ENCODE peak calls at places on chromosomes 5 and 9, in five cellular contexts. V, Q, J, S and B are unnamed samples.

GRCh38 chr5:154756871-154757646 is 1.9 kb downstream of the LARP1 start:
- DNase-seq in V (no peak), Q (peak; percentile 52), J (peak; percentile 88), S (peak; percentile 66), B (peak; percentile 56)

GRCh38 chr5:94017579-94017978 is 276.2 kb upstream of the POU5F2 start:
- DNase-seq in V (no peak), Q (no peak), J (no peak), S (no peak), B (no peak)

GRCh38 chr5:14829396-14829795 is 42.2 kb downstream of the ANKH start:
- DNase-seq in V (no peak), Q (no peak), J (no peak), S (no peak), B (no peak)

GRCh38 chr5:157799578-157799977 is 56.1 kb downstream of the LSM11 start:
- DNase-seq in V (no peak), Q (no peak), J (no peak), S (no peak), B (no peak)

GRCh38 chr9:23979491-23979890 is 153.5 kb upstream of the ELAVL2 start:
- DNase-seq in V (no peak), Q (no peak), J (no peak), S (no peak), B (no peak)

GRCh38 chr5:180670586-180671359 is 21.4 kb upstream of the FLT4 start:
- DNase-seq in V (no peak), Q (peak; percentile 36), J (no peak), S (no peak), B (peak; percentile 31)

GRCh38 chr9:104903609-104904008 is 24.3 kb downstream of the ABCA1 start:
- DNase-seq in V (no peak), Q (no peak), J (no peak), S (peak; percentile 61), B (no peak)

GRCh38 chr5:147466581-147466980 is 43.3 kb downstream of the DPYSL3 start:
- DNase-seq in V (no peak), Q (no peak), J (no peak), S (no peak), B (no peak)

GRCh38 chr5:96094904-96095303 is 133.3 kb upstream of the ELL2 start:
- DNase-seq in V (no peak), Q (peak; percentile 39), J (no peak), S (peak; percentile 63), B (no peak)

GRCh38 chr9:119802621-119803020 is 433.4 kb upstream of the BRINP1 start:
- DNase-seq in V (no peak), Q (no peak), J (peak; percentile 90), S (no peak), B (no peak)

GRCh38 chr9:7211657-7212056 is 453.9 kb downstream of the KDM4C start:
- DNase-seq in V (no peak), Q (no peak), J (no peak), S (no peak), B (no peak)

GRCh38 chr5:125549322-125549871 is 803.0 kb upstream of the ZNF608 start:
- DNase-seq in V (no peak), Q (no peak), J (no peak), S (no peak), B (no peak)

GRCh38 chr9:135478191-135478590 is 1.4 kb upstream of the PPP1R26 start:
- DNase-seq in V (no peak), Q (no peak), J (no peak), S (no peak), B (no peak)

GRCh38 chr5:93164690-93165089 is 416.3 kb downstream of the NR2F1-AS1 start:
- DNase-seq in V (peak; percentile 16), Q (no peak), J (no peak), S (no peak), B (no peak)

GRCh38 chr5:98433673-98434072 is 339.8 kb upstream of the RGMB start:
- DNase-seq in V (no peak), Q (no peak), J (no peak), S (no peak), B (no peak)

GRCh38 chr5:73213566-73213998 is 40.6 kb downstream of the TMEM174 start:
- DNase-seq in V (peak; percentile 82), Q (no peak), J (no peak), S (no peak), B (no peak)

GRCh38 chr5:96187309-96188027 is 225.8 kb upstream of the ELL2 start:
- DNase-seq in V (no peak), Q (no peak), J (no peak), S (no peak), B (no peak)

GRCh38 chr9:31355159-31355882 is 1029.1 kb upstream of the ACO1 start:
- DNase-seq in V (no peak), Q (no peak), J (no peak), S (no peak), B (no peak)

GRCh38 chr5:30279237-30279636 is 914.2 kb upstream of the CDH6 start:
- DNase-seq in V (no peak), Q (no peak), J (no peak), S (no peak), B (no peak)

GRCh38 chr9:73437758-73438157 is 286.1 kb downstream of the ANXA1 start:
- DNase-seq in V (no peak), Q (no peak), J (no peak), S (no peak), B (no peak)

GRCh38 chr5:156474251-156474650 is 147.3 kb downstream of the SGCD start:
- DNase-seq in V (no peak), Q (no peak), J (peak; percentile 66), S (no peak), B (no peak)

GRCh38 chr9:133423216-133423615 is 1.0 kb downstream of the ADAMTS13 start:
- DNase-seq in V (peak; percentile 38), Q (no peak), J (no peak), S (peak; percentile 47), B (no peak)

GRCh38 chr9:90857103-90857502 is 55.5 kb downstream of the SYK start:
- DNase-seq in V (no peak), Q (no peak), J (no peak), S (no peak), B (no peak)

GRCh38 chr9:14962193-14962899 is 52.1 kb upstream of the FREM1 start:
- DNase-seq in V (no peak), Q (no peak), J (no peak), S (no peak), B (no peak)

GRCh38 chr5:120476063-120476462 is 12.0 kb downstream of the PRR16 start:
- DNase-seq in V (no peak), Q (no peak), J (no peak), S (no peak), B (no peak)

GRCh38 chr5:153998010-153998409 is 40.7 kb downstream of the FAM114A2 start:
- DNase-seq in V (no peak), Q (no peak), J (no peak), S (no peak), B (no peak)

GRCh38 chr9:135695642-135696041 is 3.6 kb downstream of the SOHLH1 start:
- DNase-seq in V (no peak), Q (no peak), J (no peak), S (no peak), B (no peak)

GRCh38 chr9:3828495-3828894 is 302.7 kb upstream of the RFX3 start:
- DNase-seq in V (peak; percentile 16), Q (no peak), J (no peak), S (no peak), B (no peak)

GRCh38 chr5:32961066-32961429 is 249.9 kb downstream of the NPR3 start:
- DNase-seq in V (no peak), Q (no peak), J (no peak), S (no peak), B (no peak)

DNA sequence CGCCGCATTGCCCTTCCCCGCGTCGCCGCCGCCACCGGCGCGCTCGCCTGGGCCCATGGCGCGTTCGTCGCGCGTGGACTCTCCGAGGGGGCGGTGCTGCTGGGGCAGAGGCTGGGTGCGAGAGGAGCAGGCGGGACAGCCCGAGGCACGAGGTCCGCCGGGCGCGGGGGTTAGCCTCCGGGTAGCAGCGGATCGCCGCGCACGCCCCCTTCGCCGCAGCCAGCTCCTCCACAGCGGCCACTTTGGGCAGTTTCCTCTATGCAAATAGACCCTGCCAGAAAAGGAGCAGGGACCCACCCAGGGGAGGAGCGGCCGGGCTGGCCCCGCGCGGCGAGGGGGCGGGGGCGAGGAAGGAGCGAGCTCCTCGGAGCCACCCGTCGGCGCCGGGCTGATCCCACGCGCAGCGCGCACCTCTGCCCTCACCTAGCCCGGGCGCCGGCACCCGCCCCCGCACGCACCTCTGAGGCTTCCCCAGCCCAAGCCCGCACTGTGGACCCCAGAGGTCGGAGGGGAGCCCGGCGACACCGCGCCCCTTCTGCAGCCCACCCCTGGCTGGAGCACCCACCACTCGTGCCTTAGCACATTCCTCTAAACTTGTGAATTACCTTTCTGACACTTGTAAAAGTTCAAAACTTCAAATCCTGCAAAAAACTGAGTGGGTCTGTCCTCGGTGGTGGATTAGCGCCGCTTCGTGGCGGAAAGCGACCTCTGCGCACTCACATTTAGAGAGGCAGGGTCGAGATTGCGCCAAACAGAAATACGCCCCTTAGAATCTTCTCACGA is at the start of gene COL23A1:
- DNase-seq in V (no peak), Q (peak; percentile 48), J (peak; percentile 81), S (peak; percentile 60), B (no peak)
- H3K4me3 ChIP-seq in V (peak within 1 kb of the TSS; percentile 46), Q (peak within 1 kb of the TSS; percentile 36), J (peak within 1 kb of the TSS; percentile 57), S (peak within 1 kb of the TSS; percentile 40), B (no peak within 1 kb of the TSS)

GRCh38 chr9:112890106-112891081 is at the start of gene SLC46A2:
- DNase-seq in V (no peak), Q (peak; percentile 65), J (no peak), S (peak; percentile 51), B (no peak)
- H3K4me3 ChIP-seq in V (peak within 1 kb of the TSS; percentile 50), Q (peak within 1 kb of the TSS; percentile 21), J (peak within 1 kb of the TSS; percentile 45), S (peak within 1 kb of the TSS; percentile 42), B (peak within 1 kb of the TSS; percentile 43)

DNA sequence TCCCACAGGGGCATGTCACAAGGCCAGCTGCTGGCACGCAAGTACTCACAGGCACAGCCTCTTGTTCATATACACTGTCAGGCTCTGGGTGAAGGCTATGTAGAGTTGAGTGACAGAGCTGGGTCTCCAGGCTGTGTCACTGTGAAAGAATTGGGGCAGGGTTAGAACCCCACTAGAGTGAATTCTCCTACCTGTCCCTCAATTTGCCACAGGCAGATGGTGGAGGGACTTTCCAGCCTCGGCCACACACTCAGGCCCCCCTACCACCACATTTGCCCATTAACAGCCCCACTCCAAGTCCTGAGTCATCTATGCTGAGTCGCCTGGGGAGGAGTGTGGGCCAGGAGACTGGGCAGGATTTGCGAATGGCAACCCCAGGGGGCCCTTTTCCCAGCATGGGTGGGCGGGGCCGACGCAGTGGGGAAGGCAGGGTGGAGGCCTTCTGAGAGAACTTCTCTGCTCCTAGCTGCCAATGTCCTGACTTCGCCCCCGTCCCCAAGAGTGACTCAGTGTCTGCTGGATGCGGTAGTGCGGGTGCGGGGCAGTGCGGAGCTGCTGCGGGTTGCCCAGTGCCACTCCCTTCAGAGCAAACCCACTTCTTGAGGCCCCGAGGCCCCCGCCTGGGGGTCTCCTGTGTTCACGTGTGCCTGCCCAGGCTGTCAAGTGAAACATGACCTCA is 50.3 kb upstream of the PSD2 start:
- DNase-seq in V (no peak), Q (peak; percentile 55), J (peak; percentile 98), S (no peak), B (no peak)
- H3K4me3 ChIP-seq in V (no peak overlapping the region), Q (no peak overlapping the region), J (peak overlapping the region; percentile 57), S (no peak overlapping the region), B (no peak overlapping the region)

DNA sequence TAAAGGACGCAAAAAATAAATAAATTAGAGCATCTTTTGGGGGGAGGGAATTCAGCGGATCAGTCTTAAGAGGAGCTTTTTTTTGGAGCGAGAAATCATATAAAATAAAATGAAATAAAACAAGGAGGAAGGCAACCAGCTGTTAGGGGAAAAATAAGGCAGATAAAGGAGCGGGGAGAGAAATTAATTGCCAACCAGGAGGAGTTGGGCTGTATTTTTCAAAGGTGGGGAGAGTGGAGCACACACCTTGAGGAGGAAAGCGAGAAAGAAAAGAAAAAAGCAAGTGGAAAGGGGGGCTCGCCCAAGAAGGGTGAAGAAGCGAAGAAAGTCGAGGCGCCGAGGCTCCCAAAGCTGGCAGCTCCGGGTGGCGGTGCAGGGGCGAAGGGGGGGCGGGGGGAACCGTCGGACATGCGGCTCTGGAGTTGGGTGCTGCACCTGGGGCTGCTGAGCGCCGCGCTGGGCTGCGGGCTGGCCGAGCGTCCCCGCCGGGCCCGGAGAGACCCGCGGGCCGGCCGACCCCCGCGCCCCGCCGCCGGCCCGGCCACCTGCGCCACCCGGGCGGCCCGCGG is at the start of gene PAPPA:
- DNase-seq in V (no peak), Q (no peak), J (no peak), S (no peak), B (no peak)
- H3K4me3 ChIP-seq in V (peak within 1 kb of the TSS; percentile 89), Q (peak within 1 kb of the TSS; percentile 60), J (peak within 1 kb of the TSS; percentile 72), S (peak within 1 kb of the TSS; percentile 32), B (peak within 1 kb of the TSS; percentile 23)